ENCODE peak calls at places on chromosomes 11 and 22, in five cellular contexts. Y is WTC11, L is neural progenitor cell, E is colonic mucosa, D is Panc1. A is an unnamed sample.

GRCh38 chr22:28360846-28361424 is 318.7 kb downstream of the TTC28 start:
- DNase-seq in D (no peak), E (no peak), Y (no peak), L (no peak), A (no peak)

GRCh38 chr11:46294365-46295309 is 17.2 kb downstream of the CREB3L1 start:
- DNase-seq in E (no peak), Y (peak), L (peak), D (no peak), A (peak)

GRCh38 chr11:95850137-95850536 is 59.8 kb downstream of the CEP57 start:
- DNase-seq in Y (no peak), D (no peak), E (no peak), L (no peak), A (no peak)

GRCh38 chr11:76600124-76600655 is 70.4 kb downstream of the LRRC32 start:
- DNase-seq in L (no peak), E (no peak), Y (no peak), D (no peak), A (no peak)

GRCh38 chr11:93784935-93785360 is 866 bp downstream of the MED17 start:
- DNase-seq in D (no peak), Y (no peak), E (no peak), L (peak), A (no peak)

GRCh38 chr11:71325418-71326327 is 73.3 kb upstream of the SHANK2 start:
- DNase-seq in D (no peak), E (no peak), L (no peak), Y (no peak), A (no peak)

GRCh38 chr11:38411149-38411548 is 1813.1 kb upstream of the RAG2 start:
- DNase-seq in Y (no peak), D (no peak), L (no peak), E (no peak), A (no peak)

GRCh38 chr11:77039491-77040400 is 5.5 kb downstream of the B3GNT6 start:
- DNase-seq in D (no peak), E (peak), L (peak), Y (peak), A (no peak)

GRCh38 chr22:35728639-35729308 is 11.1 kb downstream of the APOL5 start:
- DNase-seq in Y (no peak), E (peak), D (no peak), L (no peak), A (no peak)

GRCh38 chr11:109854696-109855095 is 238.5 kb upstream of the ZC3H12C start:
- DNase-seq in D (no peak), Y (no peak), L (no peak), E (no peak), A (no peak)

GRCh38 chr22:35835998-35836691 is 118.5 kb downstream of the APOL5 start:
- DNase-seq in E (peak), D (no peak), Y (peak), L (peak), A (peak)

GRCh38 chr11:63012450-63013238 is 3.0 kb downstream of the SLC22A8 start:
- DNase-seq in Y (no peak), D (no peak), L (no peak), E (no peak), A (no peak)

GRCh38 chr11:65793144-65793581 is 6.3 kb downstream of the OVOL1 start:
- DNase-seq in Y (no peak), D (no peak), E (peak), L (no peak), A (no peak)

GRCh38 chr11:70707821-70708220 is 309.5 kb downstream of the CTTN start:
- DNase-seq in D (no peak), E (no peak), Y (no peak), L (no peak), A (no peak)

GRCh38 chr11:109059402-109059801 is 362.6 kb upstream of the C11orf87 start:
- DNase-seq in L (no peak), Y (no peak), E (no peak), D (no peak), A (no peak)

GRCh38 chr11:4030197-4030596 is 64.4 kb upstream of the RRM1 start:
- DNase-seq in E (no peak), D (no peak), Y (no peak), L (no peak), A (no peak)

GRCh38 chr11:24142062-24142461 is 354.8 kb upstream of the LUZP2 start:
- DNase-seq in D (no peak), L (no peak), Y (no peak), E (no peak), A (no peak)

GRCh38 chr11:13343931-13344717 is 66.5 kb downstream of the BMAL1 start:
- DNase-seq in Y (peak), E (peak), L (peak), D (peak), A (peak)

GRCh38 chr11:129728571-129728970 is 87.1 kb upstream of the TMEM45B start:
- DNase-seq in D (no peak), L (no peak), Y (no peak), E (no peak), A (no peak)

GRCh38 chr11:65854161-65854592 is 3.8 kb downstream of the CFL1 start:
- DNase-seq in Y (no peak), E (peak), D (no peak), L (peak), A (no peak)

GRCh38 chr11:116168459-116168787 is 604.4 kb downstream of the BUD13 start:
- DNase-seq in E (peak), Y (no peak), L (no peak), D (no peak), A (no peak)

GRCh38 chr11:116169776-116170175 is 603.0 kb downstream of the BUD13 start:
- DNase-seq in D (no peak), L (no peak), E (peak), Y (no peak), A (no peak)

GRCh38 chr11:116171271-116172140 is 601.3 kb downstream of the BUD13 start:
- DNase-seq in L (no peak), D (no peak), E (peak), Y (no peak), A (no peak)

GRCh38 chr11:116172156-116172555 is 600.6 kb downstream of the BUD13 start:
- DNase-seq in L (no peak), E (peak), D (no peak), Y (no peak), A (no peak)

GRCh38 chr11:116170526-116171120 is 602.2 kb downstream of the BUD13 start:
- DNase-seq in Y (peak), L (no peak), E (peak), D (no peak), A (no peak)
- TF ChIP-seq CTCF in Y (no peak), L (peak), E (peak), D (peak), A (no peak)

GRCh38 chr11:134587345-134587744 is 175.3 kb upstream of the B3GAT1 start:
- DNase-seq in E (no peak), D (no peak), L (no peak), Y (no peak), A (no peak)

GRCh38 chr11:134597452-134597851 is 185.4 kb upstream of the B3GAT1 start:
- DNase-seq in D (no peak), L (no peak), E (no peak), Y (no peak), A (no peak)

GRCh38 chr11:134596404-134596803 is 184.4 kb upstream of the B3GAT1 start:
- DNase-seq in E (no peak), D (no peak), Y (no peak), L (no peak), A (no peak)

GRCh38 chr11:134589155-134589554 is 177.1 kb upstream of the B3GAT1 start:
- DNase-seq in E (no peak), D (no peak), Y (no peak), L (no peak), A (no peak)

GRCh38 chr11:134592391-134592990 is 180.4 kb upstream of the B3GAT1 start:
- DNase-seq in E (peak), L (peak), Y (peak), D (peak), A (no peak)
- TF ChIP-seq CTCF in E (peak), L (peak), Y (peak), D (peak), A (no peak)

GRCh38 chr11:107706531-107706930 is 5.3 kb downstream of the SLN start:
- DNase-seq in Y (no peak), L (no peak), E (no peak), D (no peak), A (no peak)

GRCh38 chr11:107702723-107703122 is 9.1 kb downstream of the SLN start:
- DNase-seq in E (no peak), L (no peak), D (no peak), Y (no peak), A (no peak)

GRCh38 chr11:107704432-107704831 is 7.4 kb downstream of the SLN start:
- DNase-seq in E (no peak), D (no peak), Y (no peak), L (no peak), A (no peak)

GRCh38 chr11:107707128-107707760 is 4.6 kb downstream of the SLN start:
- DNase-seq in D (no peak), L (no peak), E (no peak), Y (no peak), A (no peak)

DNA sequence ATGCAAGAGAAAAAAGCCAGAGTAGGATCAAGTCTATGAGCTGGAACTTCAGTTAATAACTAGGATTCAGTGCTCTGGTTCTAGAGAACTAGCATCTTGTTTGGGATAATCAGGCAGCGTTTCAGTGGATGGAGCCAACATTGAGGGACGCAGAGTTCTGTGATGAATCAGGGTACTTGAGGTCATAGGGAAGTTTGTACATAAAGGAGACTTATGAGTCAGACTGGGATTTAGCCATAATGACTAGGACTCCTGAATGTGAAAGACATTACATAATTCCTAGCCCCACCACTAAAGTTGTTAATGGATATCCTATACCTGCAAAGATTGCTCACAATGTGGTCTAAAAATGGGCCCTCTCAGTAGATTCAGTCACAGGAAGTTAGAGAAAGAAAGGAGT is 6.8 kb downstream of the SLN start:
- DNase-seq in E (no peak), D (no peak), L (no peak), Y (no peak), A (peak)
- TF ChIP-seq CTCF in E (no peak), D (no peak), L (no peak), Y (no peak), A (no peak)

GRCh38 chr11:133946018-133946417 is 10.8 kb downstream of the IGSF9B start:
- DNase-seq in D (no peak), E (no peak), L (no peak), Y (no peak), A (no peak)

GRCh38 chr11:133948711-133949110 is 8.1 kb downstream of the IGSF9B start:
- DNase-seq in L (no peak), E (no peak), Y (no peak), D (no peak), A (no peak)

GRCh38 chr11:133946541-133947297 is 10.0 kb downstream of the IGSF9B start:
- DNase-seq in Y (peak), L (peak), E (no peak), D (no peak), A (no peak)

GRCh38 chr11:133945087-133945974 is 11.4 kb downstream of the IGSF9B start:
- DNase-seq in E (no peak), L (no peak), D (no peak), Y (no peak), A (no peak)

GRCh38 chr11:133947298-133947905 is 9.4 kb downstream of the IGSF9B start:
- DNase-seq in D (no peak), E (no peak), L (peak), Y (peak), A (no peak)
- TF ChIP-seq CTCF in D (no peak), E (no peak), L (peak), Y (no peak), A (peak)

GRCh38 chr11:72363112-72363511 is 71.2 kb downstream of the CLPB start:
- DNase-seq in Y (no peak), L (no peak), D (no peak), E (no peak), A (no peak)
- TF ChIP-seq CTCF in Y (no peak), L (no peak), D (no peak), E (no peak), A (no peak)

GRCh38 chr11:7303146-7303545 is 51.4 kb downstream of the SYT9 start:
- DNase-seq in Y (no peak), E (no peak), D (no peak), L (no peak), A (no peak)

GRCh38 chr11:7300281-7300680 is 48.6 kb downstream of the SYT9 start:
- DNase-seq in L (no peak), D (no peak), Y (no peak), E (no peak), A (no peak)

DNA sequence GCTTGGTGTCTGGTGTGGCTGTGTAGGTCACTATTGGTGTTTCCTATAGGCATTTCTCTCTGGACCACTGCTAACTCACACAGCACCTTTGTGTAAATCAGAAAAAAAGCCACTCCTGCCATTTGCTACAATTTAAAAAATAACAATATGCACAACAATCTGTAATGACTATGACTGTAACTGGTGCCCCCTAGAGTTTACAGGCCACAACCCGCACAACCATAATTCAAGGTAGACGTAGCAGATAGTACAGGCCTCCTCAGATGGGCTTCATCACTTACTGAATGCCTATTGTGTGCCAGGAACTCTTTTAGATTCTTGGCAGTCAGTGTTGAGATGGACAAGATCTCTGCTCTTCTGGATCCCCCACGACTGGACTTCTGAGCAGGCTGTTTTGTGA is 47.7 kb downstream of the SYT9 start:
- DNase-seq in D (no peak), Y (no peak), L (no peak), E (no peak), A (no peak)
- TF ChIP-seq CTCF in D (peak), Y (no peak), L (peak), E (no peak), A (no peak)

A was measured in AG09309.